ENCODE peak calls at places on chromosome 9, in eight cellular contexts. E is activated effector memory CD4-positive, alpha-beta T cell treated with Interleukin-2 at 50 U/mL for 16 hours; C is naive B cell; I is cardiac muscle cell; T is NCI-H1092 treated with DMSO at 0.1 percent for 48 hours; P is IMR-90; N is astrocyte of the spinal cord; A is AG04450. X is an unnamed sample.

GRCh38 chr9:92278117-92278516 is 15.4 kb downstream of the IARS1 start:
- DNase-seq in P (peak), E (no peak), T (no peak), C (no peak), N (peak), A (no peak), I (no peak), X (peak)

GRCh38 chr9:96270236-96270635 is 31.7 kb downstream of the HSD17B3 start:
- DNase-seq in A (no peak), E (no peak), I (no peak), C (no peak), T (no peak), P (no peak), N (no peak), X (no peak)

GRCh38 chr9:107176701-107177100 is 106.4 kb upstream of the RAD23B start:
- DNase-seq in A (no peak), I (no peak), T (no peak), P (peak), C (no peak), N (no peak), E (no peak), X (no peak)

GRCh38 chr9:101375546-101375945 is 9.3 kb downstream of the BAAT start:
- DNase-seq in T (no peak), I (no peak), C (no peak), P (no peak), E (no peak), A (no peak), N (no peak), X (no peak)

GRCh38 chr9:8685846-8686245 is 886.3 kb upstream of the DMAC1 start:
- DNase-seq in N (no peak), C (no peak), T (no peak), E (no peak), P (no peak), I (no peak), A (no peak), X (no peak)

GRCh38 chr9:101354765-101355708 is 29.8 kb downstream of the BAAT start:
- DNase-seq in E (no peak), T (no peak), C (no peak), A (no peak), P (no peak), N (no peak), I (no peak), X (no peak)

GRCh38 chr9:132806306-132806705 is 71.8 kb downstream of the AK8 start:
- DNase-seq in T (no peak), N (no peak), E (no peak), I (no peak), P (no peak), A (no peak), C (no peak), X (no peak)

GRCh38 chr9:22214021-22214420 is 204.9 kb upstream of the CDKN2B start:
- DNase-seq in E (no peak), P (no peak), A (no peak), T (peak), I (no peak), C (no peak), N (peak), X (peak)

GRCh38 chr9:128249914-128250838 is 25.6 kb downstream of the GOLGA2 start:
- DNase-seq in P (peak), I (peak), A (no peak), N (peak), T (no peak), E (peak), C (peak), X (peak)

GRCh38 chr9:86337469-86338107 is 16.6 kb downstream of the TUT7 start:
- DNase-seq in N (no peak), I (no peak), C (no peak), A (no peak), E (no peak), P (no peak), T (no peak), X (no peak)

GRCh38 chr9:125631391-125632085 is 75.5 kb downstream of the MAPKAP1 start:
- DNase-seq in N (peak), E (no peak), A (no peak), C (peak), P (peak), I (peak), T (peak), X (peak)

GRCh38 chr9:93958875-93959682 is 3.9 kb upstream of the BARX1 start:
- DNase-seq in C (peak), P (peak), I (no peak), A (no peak), E (no peak), N (peak), T (no peak), X (peak)

GRCh38 chr9:89444212-89444611 is 53.7 kb downstream of the SEMA4D start:
- DNase-seq in N (no peak), A (no peak), T (no peak), E (peak), I (peak), P (no peak), C (no peak), X (no peak)

GRCh38 chr9:114723926-114724325 is 41.9 kb upstream of the TEX48 start:
- DNase-seq in C (no peak), T (no peak), P (peak), N (no peak), E (no peak), A (peak), I (no peak), X (peak)

GRCh38 chr9:120583958-120584369 is 4.0 kb upstream of the CDK5RAP2 start:
- DNase-seq in A (peak), I (no peak), N (peak), E (no peak), T (peak), P (peak), C (peak), X (peak)

GRCh38 chr9:12819436-12820185 is 44.8 kb downstream of the LURAP1L start:
- DNase-seq in P (no peak), N (no peak), C (no peak), I (no peak), T (no peak), A (no peak), E (no peak), X (no peak)

GRCh38 chr9:122370869-122371467 is at the start of gene PTGS1:
- DNase-seq in T (no peak), A (no peak), C (peak), N (no peak), P (peak), I (peak), E (no peak), X (no peak)

GRCh38 chr9:135944444-135945252 is 16.5 kb downstream of the UBAC1 start:
- DNase-seq in P (no peak), A (no peak), E (no peak), N (no peak), C (no peak), T (no peak), I (no peak), X (no peak)

GRCh38 chr9:79623799-79624721 is 52.3 kb downstream of the TLE4 start:
- DNase-seq in P (no peak), N (no peak), T (peak), I (no peak), C (peak), A (no peak), E (no peak), X (no peak)

GRCh38 chr9:107249665-107250285 is 33.3 kb upstream of the RAD23B start:
- DNase-seq in E (no peak), T (no peak), C (no peak), I (no peak), N (no peak), P (no peak), A (no peak), X (peak)

GRCh38 chr9:5315187-5315923 is 10.8 kb upstream of the RLN2 start:
- DNase-seq in P (no peak), E (no peak), A (no peak), C (no peak), I (no peak), N (no peak), T (no peak), X (no peak)

GRCh38 chr9:68560131-68560844 is 19.6 kb upstream of the TMEM252 start:
- DNase-seq in A (peak), E (no peak), P (peak), I (peak), C (peak), T (no peak), N (peak), X (peak)

GRCh38 chr9:133539434-133539833 is 4.9 kb downstream of the ADAMTSL2 start:
- DNase-seq in P (no peak), N (no peak), E (no peak), A (no peak), C (no peak), T (no peak), I (no peak), X (no peak)

GRCh38 chr9:90942555-90942954 is 140.9 kb downstream of the SYK start:
- DNase-seq in N (no peak), C (no peak), T (no peak), E (no peak), A (no peak), I (no peak), P (peak), X (no peak)

GRCh38 chr9:131008909-131009618 is at the start of gene LAMC3:
- DNase-seq in P (no peak), I (peak), N (no peak), A (no peak), T (peak), E (no peak), C (no peak), X (no peak)

GRCh38 chr9:23326597-23326996 is 499.4 kb downstream of the ELAVL2 start:
- DNase-seq in A (no peak), E (no peak), I (no peak), C (no peak), T (no peak), N (no peak), P (no peak), X (no peak)

GRCh38 chr9:100368672-100369071 is 15.9 kb upstream of the TEX10 start:
- DNase-seq in A (no peak), I (no peak), P (no peak), T (no peak), C (no peak), E (no peak), N (no peak), X (no peak)

GRCh38 chr9:106324071-106324470 is 538.9 kb upstream of the ZNF462 start:
- DNase-seq in T (no peak), E (no peak), P (no peak), C (no peak), N (no peak), I (peak), A (no peak), X (no peak)

GRCh38 chr9:131618785-131619184 is 73.5 kb downstream of the PRRT1B start:
- DNase-seq in A (no peak), E (no peak), T (no peak), C (no peak), N (no peak), P (no peak), I (no peak), X (no peak)